ENCODE peak calls at places on chromosomes 3 and 15, in five cellular contexts. C is Panc1, Q is esophagus squamous epithelium, M is fibroblast of mammary gland, U is GM12864. P is an unnamed sample.

GRCh38 chr3:37862712-37863551 is 1.3 kb downstream of the CTDSPL start:
- DNase-seq in C (no peak), Q (no peak), M (peak), U (no peak), P (peak)

GRCh38 chr15:46126581-46126980 is 491.8 kb downstream of the SQOR start:
- DNase-seq in C (no peak), Q (no peak), M (no peak), U (no peak), P (no peak)

GRCh38 chr3:106191913-106192312 is 323.1 kb upstream of the CBLB start:
- DNase-seq in C (no peak), Q (no peak), M (no peak), U (no peak), P (no peak)

GRCh38 chr15:64163662-64164362 is 990 bp upstream of the PPIB start:
- DNase-seq in C (no peak), Q (no peak), M (no peak), U (no peak), P (peak)

GRCh38 chr3:168865022-168865551 is 769.4 kb upstream of the GOLIM4 start:
- DNase-seq in C (no peak), Q (no peak), M (peak), U (no peak), P (peak)

GRCh38 chr3:66410371-66410770 is 90.5 kb downstream of the LRIG1 start:
- DNase-seq in C (no peak), Q (no peak), M (no peak), U (no peak), P (no peak)

GRCh38 chr15:48924528-48925393 is 39.0 kb downstream of the SHC4 start:
- DNase-seq in C (no peak), Q (no peak), M (peak), U (no peak), P (peak)

GRCh38 chr3:147797095-147797494 is 387.9 kb downstream of the ZIC1 start:
- DNase-seq in C (no peak), Q (no peak), M (no peak), U (no peak), P (no peak)

GRCh38 chr3:161914703-161915102 is 418.1 kb downstream of the OTOL1 start:
- DNase-seq in C (peak), Q (no peak), M (peak), U (no peak), P (peak)

GRCh38 chr15:51499379-51499976 is 123.1 kb downstream of the DMXL2 start:
- DNase-seq in C (peak), Q (no peak), M (peak), U (peak), P (peak)

GRCh38 chr15:47182818-47183217 is 534.5 kb upstream of the SEMA6D start:
- DNase-seq in C (no peak), Q (no peak), M (no peak), U (no peak), P (no peak)

GRCh38 chr3:142279965-142280590 is 54.7 kb upstream of the GK5 start:
- DNase-seq in C (peak), Q (no peak), M (peak), U (peak), P (peak)

GRCh38 chr3:67561995-67562394 is 92.4 kb downstream of the SUCLG2 start:
- DNase-seq in C (no peak), Q (no peak), M (no peak), U (no peak), P (no peak)

GRCh38 chr3:176920806-176921205 is 276.5 kb downstream of the TBL1XR1 start:
- DNase-seq in C (no peak), Q (no peak), M (no peak), U (no peak), P (no peak)

GRCh38 chr3:150223568-150223967 is 184.5 kb upstream of the TSC22D2 start:
- DNase-seq in C (no peak), Q (no peak), M (no peak), U (no peak), P (no peak)

GRCh38 chr15:31161990-31162389 is 60.5 kb upstream of the TRPM1 start:
- DNase-seq in C (no peak), Q (no peak), M (no peak), U (no peak), P (no peak)

GRCh38 chr3:113212155-113212844 is 943 bp downstream of the BOC start:
- DNase-seq in C (no peak), Q (no peak), M (peak), U (no peak), P (peak)

GRCh38 chr3:189773056-189773455 is 141.9 kb downstream of the TP63 start:
- DNase-seq in C (no peak), Q (no peak), M (peak), U (no peak), P (peak)

GRCh38 chr3:133853063-133853924 is 42.4 kb downstream of the RAB6B start:
- DNase-seq in C (no peak), Q (no peak), M (no peak), U (no peak), P (no peak)

GRCh38 chr3:73687081-73688004 is 62.6 kb upstream of the PDZRN3 start:
- DNase-seq in C (no peak), Q (no peak), M (peak), U (no peak), P (no peak)

GRCh38 chr15:89972085-89972484 is 29.0 kb upstream of the ZNF710 start:
- DNase-seq in C (no peak), Q (no peak), M (no peak), U (no peak), P (peak)

GRCh38 chr15:89975482-89976291 is 25.4 kb upstream of the ZNF710 start:
- DNase-seq in C (no peak), Q (no peak), M (no peak), U (no peak), P (no peak)

GRCh38 chr15:89967892-89968291 is 33.2 kb upstream of the ZNF710 start:
- DNase-seq in C (no peak), Q (no peak), M (no peak), U (no peak), P (no peak)

DNA sequence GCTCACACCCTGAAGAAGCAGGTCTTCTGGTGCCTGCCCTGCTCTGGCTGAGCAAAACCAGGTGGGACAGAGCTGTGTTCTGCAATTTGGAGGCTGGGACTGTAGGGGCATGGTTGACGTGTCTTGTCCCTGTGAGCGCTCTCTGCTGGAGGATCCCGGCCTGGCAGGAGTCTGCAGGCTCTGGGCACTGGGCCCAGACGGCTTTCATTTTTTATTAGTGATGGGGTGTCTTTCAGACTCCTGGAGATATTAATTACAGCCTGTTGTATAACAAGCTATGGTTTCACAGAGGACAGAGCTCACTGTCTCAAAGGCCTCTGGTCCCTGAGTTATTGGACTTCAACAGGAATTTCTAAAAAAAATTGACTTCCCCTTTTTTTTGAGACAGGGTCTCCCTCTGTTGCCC is 29.5 kb upstream of the ZNF710 start:
- DNase-seq in C (peak), Q (no peak), M (peak), U (peak), P (peak)
- TF ChIP-seq CTCF in C (peak), Q (peak), M (peak), U (peak), P (peak)

GRCh38 chr3:48112813-48113212 is 75.4 kb downstream of the CDC25A start:
- DNase-seq in C (no peak), Q (no peak), M (no peak), U (no peak), P (peak)
- H3K4me3 ChIP-seq in C (no peak), Q (no peak), M (no peak), U (peak), P (no peak)

GRCh38 chr15:41827880-41828746 is at the start of gene JMJD7:
- DNase-seq in C (peak), Q (peak), M (peak), U (peak), P (peak)
- TF ChIP-seq CTCF in C (no peak), Q (no peak), M (no peak), U (no peak), P (no peak)

DNA sequence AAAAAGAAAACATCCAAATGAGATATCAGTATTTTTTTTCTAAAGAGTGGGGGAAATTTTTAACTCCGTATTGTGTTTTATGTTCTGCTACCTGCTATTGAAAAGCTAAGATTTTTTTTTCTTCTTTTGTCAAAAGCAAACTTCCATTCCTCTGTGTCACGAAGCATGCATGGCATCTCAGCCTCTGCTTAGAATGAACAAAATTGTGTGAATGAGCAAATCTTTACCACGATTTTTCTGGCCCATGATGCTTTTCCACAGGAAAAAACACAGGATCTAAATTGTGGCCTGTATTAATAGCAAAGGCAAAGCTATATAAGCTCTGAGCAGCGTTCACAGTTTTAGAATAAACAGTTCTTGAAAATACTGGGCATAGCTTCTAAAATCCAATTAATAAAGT is 109.9 kb upstream of the CDIN1 start:
- DNase-seq in C (no peak), Q (no peak), M (no peak), U (no peak), P (peak)
- H3K4me3 ChIP-seq in C (no peak), Q (no peak), M (no peak), U (no peak), P (no peak)

DNA sequence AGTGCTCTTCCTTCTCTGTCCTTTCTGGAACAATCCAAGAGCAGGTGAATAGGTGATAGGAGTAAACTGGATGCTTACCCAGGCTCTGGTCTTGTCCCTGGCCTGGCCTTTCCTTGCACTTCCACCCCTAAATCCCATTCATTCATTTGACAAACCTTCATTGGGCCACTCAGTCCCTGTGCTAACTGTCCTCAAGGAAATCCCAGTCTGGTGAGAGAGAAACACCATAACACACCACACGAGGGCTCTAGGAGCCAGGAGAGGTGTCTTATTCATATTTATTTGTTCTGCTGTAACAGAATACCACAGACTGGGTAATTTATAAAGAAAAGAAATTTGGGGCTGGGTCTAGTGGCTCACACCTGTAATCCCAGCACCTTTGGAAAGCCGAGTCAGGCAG is 22.8 kb downstream of the EFCC1 start:
- DNase-seq in C (no peak), Q (no peak), M (peak), U (no peak), P (peak)
- TF ChIP-seq CTCF in C (peak), Q (peak), M (peak), U (peak), P (peak)

GRCh38 chr15:42273900-42274692 is 863 bp upstream of the TMEM87A start:
- DNase-seq in C (no peak), Q (peak), M (peak), U (peak), P (peak)

GRCh38 chr15:42274693-42274971 is 1.4 kb upstream of the TMEM87A start:
- DNase-seq in C (no peak), Q (no peak), M (no peak), U (no peak), P (no peak)

GRCh38 chr15:42273099-42273899 is at the start of the genes GANC and TMEM87A:
- DNase-seq in C (peak), Q (peak), M (peak), U (peak), P (peak)

GRCh38 chr15:42276762-42277161 is 3.5 kb upstream of the TMEM87A start:
- DNase-seq in C (no peak), Q (no peak), M (no peak), U (no peak), P (no peak)

DNA sequence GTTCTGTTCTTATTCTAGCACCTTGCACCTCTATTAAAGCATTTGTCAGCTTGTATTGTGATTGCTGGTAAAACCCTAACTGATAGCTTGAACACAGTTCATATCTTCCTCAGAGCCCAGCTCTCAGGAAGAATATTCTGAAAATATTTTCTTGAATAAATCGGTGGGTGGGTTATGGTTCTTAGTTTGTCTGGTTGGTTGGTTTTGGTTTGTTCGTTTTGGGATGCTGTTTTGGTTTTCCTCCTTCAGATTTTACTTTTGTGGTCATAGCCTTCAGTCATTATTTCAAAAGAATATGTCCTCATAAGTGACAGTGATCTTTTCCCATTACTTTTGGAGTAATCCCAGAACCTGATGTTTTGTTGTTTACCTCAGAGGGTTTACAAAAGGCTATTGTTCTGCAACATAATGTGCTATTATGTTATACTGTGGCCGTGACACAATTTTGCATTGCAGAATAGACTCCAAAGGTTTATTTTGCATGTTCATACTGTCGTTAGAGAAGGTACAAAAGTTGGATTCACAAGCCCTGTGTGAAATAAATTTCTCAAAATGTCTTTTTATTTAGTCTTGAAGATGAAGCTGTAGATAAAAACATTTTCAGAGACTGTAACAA is 2.7 kb upstream of the TMEM87A start:
- DNase-seq in C (no peak), Q (no peak), M (no peak), U (no peak), P (no peak)
- H3K4me3 ChIP-seq in C (peak), Q (peak), M (peak), U (peak), P (no peak)

DNA sequence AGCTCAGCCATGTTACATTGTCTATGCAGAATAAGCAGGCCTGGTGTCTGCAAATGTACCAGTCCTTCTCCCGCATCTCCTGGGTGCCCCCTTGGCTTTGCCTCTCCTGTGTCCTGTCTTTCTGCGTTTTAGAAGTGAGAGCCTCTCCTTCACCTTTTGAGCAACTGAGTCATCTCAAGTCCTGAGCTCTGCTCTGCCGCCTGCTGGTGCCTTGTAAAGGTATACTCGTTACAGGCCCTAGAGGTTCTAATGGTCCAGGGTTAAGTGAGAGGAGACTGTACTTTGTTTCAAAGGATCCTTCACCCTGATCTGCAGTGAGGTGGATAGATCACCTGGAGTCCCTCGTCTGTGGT is 12.6 kb downstream of the GHRL start:
- DNase-seq in C (no peak), Q (no peak), M (no peak), U (no peak), P (no peak)
- TF ChIP-seq CTCF in C (no peak), Q (no peak), M (peak), U (no peak), P (peak)

GRCh38 chr15:98292442-98293240 is 332.1 kb downstream of the ARRDC4 start:
- DNase-seq in C (no peak), Q (no peak), M (peak), U (no peak), P (peak)
- H3K4me3 ChIP-seq in C (no peak), Q (peak), M (no peak), U (no peak), P (no peak)